ENCODE peak calls at places on chromosome 1, in ten cellular contexts. P is lower leg skin; F is stimulated activated effector memory CD8-positive, alpha-beta T cell treated with anti-CD3 and anti-CD28 coated beads, Interleukin-12 subunit alpha, Interleukin-12 subunit beta, amount 100 ng/mL, for 72 hours; Y is germinal center; K is right cardiac atrium; Z is activated CD4-positive, alpha-beta T cell treated with anti-CD3 and anti-CD28 coated beads, Interleukin-2, amount 10 ng/mL, durations not matched to agents 7 days and 5 days; M is NCI-H345; D is mucosa of descending colon; G is pancreas; J is heart left ventricle. I is an unnamed sample.

GRCh38 chr1:234962340-234962989 is 166.2 kb downstream of the TOMM20 start:
- DNase-seq in M (no peak), P (peak; percentile 89), Y (peak; percentile 50), J (no peak), K (peak; percentile 70), G (no peak), F (peak; percentile 69), Z (peak; percentile 36), D (no peak), I (no peak)

GRCh38 chr1:231062500-231063270 is 22.6 kb upstream of the FAM89A start:
- DNase-seq in G (no peak), D (no peak), M (no peak), F (no peak), J (no peak), P (no peak), Y (no peak), K (no peak), Z (no peak), I (no peak)

GRCh38 chr1:39204441-39205081 is at the start of gene MACF1:
- DNase-seq in K (peak; percentile 85), G (no peak), Y (no peak), J (peak; percentile 71), F (peak; percentile 74), P (no peak), Z (peak; percentile 46), M (no peak), D (no peak), I (no peak)

GRCh38 chr1:61472876-61473275 is 252.1 kb downstream of the TM2D1 start:
- DNase-seq in G (no peak), Y (no peak), J (no peak), M (no peak), D (no peak), Z (no peak), F (no peak), K (no peak), P (no peak), I (no peak)

GRCh38 chr1:116382321-116382720 is 9.3 kb downstream of the ATP1A1 start:
- DNase-seq in M (no peak), K (no peak), D (no peak), J (no peak), P (no peak), F (no peak), Y (no peak), G (no peak), Z (no peak), I (no peak)

GRCh38 chr1:245370905-245371581 is 216.3 kb downstream of the KIF26B start:
- DNase-seq in G (no peak), M (no peak), Y (no peak), Z (no peak), K (peak; percentile 59), F (no peak), P (no peak), D (no peak), J (no peak), I (no peak)

GRCh38 chr1:116881879-116882520 is 27.7 kb upstream of the PTGFRN start:
- DNase-seq in Z (peak; percentile 38), M (peak; percentile 26), F (no peak), D (no peak), K (peak; percentile 68), Y (no peak), J (no peak), G (no peak), P (no peak), I (peak; percentile 22)

GRCh38 chr1:94668528-94668927 is 127.0 kb upstream of the F3 start:
- DNase-seq in F (no peak), Z (no peak), G (no peak), M (no peak), D (no peak), Y (no peak), K (no peak), J (no peak), P (no peak), I (no peak)

GRCh38 chr1:60679976-60680375 is 402.4 kb upstream of the NFIA start:
- DNase-seq in D (no peak), M (no peak), J (no peak), G (no peak), K (no peak), Y (no peak), F (no peak), P (no peak), Z (no peak), I (no peak)

GRCh38 chr1:35569956-35570355 is 3.2 kb upstream of the TFAP2E start:
- DNase-seq in K (no peak), G (no peak), P (no peak), J (no peak), F (no peak), Y (no peak), M (no peak), D (no peak), Z (no peak), I (no peak)

GRCh38 chr1:11285883-11286734 is 13.1 kb downstream of the UBIAD1 start:
- DNase-seq in K (no peak), P (no peak), Z (no peak), J (peak; percentile 3), M (no peak), G (no peak), F (no peak), Y (no peak), D (no peak), I (no peak)

GRCh38 chr1:38047603-38048146 is 1.1 kb upstream of the POU3F1 start:
- DNase-seq in Z (no peak), J (peak; percentile 64), K (no peak), D (no peak), F (no peak), M (no peak), Y (no peak), G (no peak), P (no peak), I (no peak)

GRCh38 chr1:92277105-92277504 is 21.7 kb downstream of the GLMN start:
- DNase-seq in K (no peak), Y (no peak), G (no peak), F (no peak), Z (no peak), P (no peak), J (no peak), M (no peak), D (no peak), I (no peak)

GRCh38 chr1:92376345-92376744 is 77.5 kb downstream of the RPAP2 start:
- DNase-seq in Z (no peak), M (no peak), Y (no peak), G (no peak), F (no peak), P (no peak), D (no peak), J (no peak), K (no peak), I (no peak)

I was measured in NCI-H774.